ENCODE peak calls at places on chromosomes 1 and 21, in seven cellular contexts. One of them, this sample, is unnamed.

GRCh38 chr1:212235848-212236247 is 49.4 kb upstream of the PPP2R5A start:
- DNase-seq in MM.1S: no peak
- DNase-seq in NCI-H1105 treated with DMSO at 0.1 percent for 48 hours: no peak
- DNase-seq in cardiac fibroblast: no peak
- DNase-seq in NCI-H146: no peak
- DNase-seq in NCI-H1436: no peak
- DNase-seq in H1: no peak
- DNase-seq in this sample: no peak

GRCh38 chr21:36379236-36379635 is 6.0 kb upstream of the CHAF1B start:
- DNase-seq in MM.1S: no peak
- DNase-seq in NCI-H1105 treated with DMSO at 0.1 percent for 48 hours: no peak
- DNase-seq in cardiac fibroblast: no peak
- DNase-seq in NCI-H146: no peak
- DNase-seq in NCI-H1436: no peak
- DNase-seq in H1: no peak
- DNase-seq in this sample: no peak

GRCh38 chr1:61392417-61393242 is 310.3 kb downstream of the NFIA start:
- DNase-seq in MM.1S: no peak
- DNase-seq in NCI-H1105 treated with DMSO at 0.1 percent for 48 hours: no peak
- DNase-seq in cardiac fibroblast: no peak
- DNase-seq in NCI-H146: peak
- DNase-seq in NCI-H1436: no peak
- DNase-seq in H1: no peak
- DNase-seq in this sample: no peak

GRCh38 chr1:224381880-224382548 is 25.3 kb downstream of the CNIH4 start:
- DNase-seq in MM.1S: no peak
- DNase-seq in NCI-H1105 treated with DMSO at 0.1 percent for 48 hours: no peak
- DNase-seq in cardiac fibroblast: no peak
- DNase-seq in NCI-H146: no peak
- DNase-seq in NCI-H1436: no peak
- DNase-seq in H1: no peak
- DNase-seq in this sample: no peak

GRCh38 chr21:29215709-29216108 is 83.0 kb upstream of the BACH1 start:
- DNase-seq in MM.1S: no peak
- DNase-seq in NCI-H1105 treated with DMSO at 0.1 percent for 48 hours: no peak
- DNase-seq in cardiac fibroblast: peak
- DNase-seq in NCI-H146: no peak
- DNase-seq in NCI-H1436: no peak
- DNase-seq in H1: no peak
- DNase-seq in this sample: peak

GRCh38 chr1:212858461-212859265 is 588 bp downstream of the FLVCR1 start:
- DNase-seq in MM.1S: peak
- DNase-seq in NCI-H1105 treated with DMSO at 0.1 percent for 48 hours: peak
- DNase-seq in cardiac fibroblast: peak
- DNase-seq in NCI-H146: peak
- DNase-seq in NCI-H1436: no peak
- DNase-seq in H1: no peak
- DNase-seq in this sample: peak

GRCh38 chr1:2344744-2345296 is 46.5 kb downstream of the MORN1 start:
- DNase-seq in MM.1S: no peak
- DNase-seq in NCI-H1105 treated with DMSO at 0.1 percent for 48 hours: no peak
- DNase-seq in cardiac fibroblast: no peak
- DNase-seq in NCI-H146: no peak
- DNase-seq in NCI-H1436: no peak
- DNase-seq in H1: no peak
- DNase-seq in this sample: no peak

GRCh38 chr1:59560807-59561450 is 253.8 kb upstream of the HOOK1 start:
- DNase-seq in MM.1S: no peak
- DNase-seq in NCI-H1105 treated with DMSO at 0.1 percent for 48 hours: no peak
- DNase-seq in cardiac fibroblast: no peak
- DNase-seq in NCI-H146: no peak
- DNase-seq in NCI-H1436: no peak
- DNase-seq in H1: no peak
- DNase-seq in this sample: no peak

GRCh38 chr1:93448983-93449805 is 1.3 kb downstream of the FNBP1L start:
- DNase-seq in MM.1S: no peak
- DNase-seq in NCI-H1105 treated with DMSO at 0.1 percent for 48 hours: peak
- DNase-seq in cardiac fibroblast: peak
- DNase-seq in NCI-H146: peak
- DNase-seq in NCI-H1436: peak
- DNase-seq in H1: peak
- DNase-seq in this sample: peak

GRCh38 chr1:37274896-37275631 is 199.3 kb upstream of the ZC3H12A start:
- DNase-seq in MM.1S: no peak
- DNase-seq in NCI-H1105 treated with DMSO at 0.1 percent for 48 hours: no peak
- DNase-seq in cardiac fibroblast: no peak
- DNase-seq in NCI-H146: peak
- DNase-seq in NCI-H1436: peak
- DNase-seq in H1: no peak
- DNase-seq in this sample: no peak

GRCh38 chr1:1430114-1430982 is 5.1 kb upstream of the VWA1 start:
- DNase-seq in MM.1S: no peak
- DNase-seq in NCI-H1105 treated with DMSO at 0.1 percent for 48 hours: no peak
- DNase-seq in cardiac fibroblast: peak
- DNase-seq in NCI-H146: no peak
- DNase-seq in NCI-H1436: no peak
- DNase-seq in H1: peak
- DNase-seq in this sample: peak

GRCh38 chr1:11521605-11522399 is 42.8 kb downstream of the DISP3 start:
- DNase-seq in MM.1S: no peak
- DNase-seq in NCI-H1105 treated with DMSO at 0.1 percent for 48 hours: no peak
- DNase-seq in cardiac fibroblast: no peak
- DNase-seq in NCI-H146: no peak
- DNase-seq in NCI-H1436: no peak
- DNase-seq in H1: no peak
- DNase-seq in this sample: no peak

GRCh38 chr1:159197767-159198557 is 6.7 kb upstream of the ACKR1 start:
- DNase-seq in MM.1S: peak
- DNase-seq in NCI-H1105 treated with DMSO at 0.1 percent for 48 hours: peak
- DNase-seq in cardiac fibroblast: peak
- DNase-seq in NCI-H146: peak
- DNase-seq in NCI-H1436: peak
- DNase-seq in H1: peak
- DNase-seq in this sample: peak

GRCh38 chr1:7177438-7178126 is 392.3 kb downstream of the CAMTA1 start:
- DNase-seq in MM.1S: no peak
- DNase-seq in NCI-H1105 treated with DMSO at 0.1 percent for 48 hours: no peak
- DNase-seq in cardiac fibroblast: no peak
- DNase-seq in NCI-H146: no peak
- DNase-seq in NCI-H1436: no peak
- DNase-seq in H1: no peak
- DNase-seq in this sample: no peak

GRCh38 chr1:26789953-26790352 is 2.2 kb downstream of the PIGV start:
- DNase-seq in MM.1S: no peak
- DNase-seq in NCI-H1105 treated with DMSO at 0.1 percent for 48 hours: no peak
- DNase-seq in cardiac fibroblast: no peak
- DNase-seq in NCI-H146: peak
- DNase-seq in NCI-H1436: no peak
- DNase-seq in H1: no peak
- DNase-seq in this sample: no peak

GRCh38 chr1:82818596-82818995 is 1017.9 kb downstream of the ADGRL2 start:
- DNase-seq in MM.1S: no peak
- DNase-seq in NCI-H1105 treated with DMSO at 0.1 percent for 48 hours: peak
- DNase-seq in cardiac fibroblast: no peak
- DNase-seq in NCI-H146: peak
- DNase-seq in NCI-H1436: no peak
- DNase-seq in H1: no peak
- DNase-seq in this sample: no peak

GRCh38 chr1:202625416-202626360 is 84.6 kb downstream of the SYT2 start:
- DNase-seq in MM.1S: peak
- DNase-seq in NCI-H1105 treated with DMSO at 0.1 percent for 48 hours: peak
- DNase-seq in cardiac fibroblast: peak
- DNase-seq in NCI-H146: peak
- DNase-seq in NCI-H1436: peak
- DNase-seq in H1: peak
- DNase-seq in this sample: peak

GRCh38 chr1:2322593-2323295 is 68.6 kb downstream of the MORN1 start:
- DNase-seq in MM.1S: no peak
- DNase-seq in NCI-H1105 treated with DMSO at 0.1 percent for 48 hours: peak
- DNase-seq in cardiac fibroblast: no peak
- DNase-seq in NCI-H146: no peak
- DNase-seq in NCI-H1436: no peak
- DNase-seq in H1: no peak
- DNase-seq in this sample: no peak

GRCh38 chr1:224430511-224431113 is 4.0 kb downstream of the WDR26 start:
- DNase-seq in MM.1S: peak
- DNase-seq in NCI-H1105 treated with DMSO at 0.1 percent for 48 hours: no peak
- DNase-seq in cardiac fibroblast: peak
- DNase-seq in NCI-H146: no peak
- DNase-seq in NCI-H1436: no peak
- DNase-seq in H1: no peak
- DNase-seq in this sample: peak

GRCh38 chr1:32305310-32305709 is 13.4 kb downstream of the HDAC1 start:
- DNase-seq in MM.1S: no peak
- DNase-seq in NCI-H1105 treated with DMSO at 0.1 percent for 48 hours: no peak
- DNase-seq in cardiac fibroblast: no peak
- DNase-seq in NCI-H146: no peak
- DNase-seq in NCI-H1436: no peak
- DNase-seq in H1: no peak
- DNase-seq in this sample: no peak

GRCh38 chr1:227730630-227731151 is 4.4 kb downstream of the JMJD4 start:
- DNase-seq in MM.1S: no peak
- DNase-seq in NCI-H1105 treated with DMSO at 0.1 percent for 48 hours: no peak
- DNase-seq in cardiac fibroblast: no peak
- DNase-seq in NCI-H146: no peak
- DNase-seq in NCI-H1436: no peak
- DNase-seq in H1: no peak
- DNase-seq in this sample: no peak

GRCh38 chr1:161185732-161186311 is 8.5 kb upstream of the B4GALT3 start:
- DNase-seq in MM.1S: peak
- DNase-seq in NCI-H1105 treated with DMSO at 0.1 percent for 48 hours: no peak
- DNase-seq in cardiac fibroblast: no peak
- DNase-seq in NCI-H146: no peak
- DNase-seq in NCI-H1436: no peak
- DNase-seq in H1: no peak
- DNase-seq in this sample: no peak

GRCh38 chr1:150970818-150971582 is 3.6 kb downstream of the CERS2 start:
- DNase-seq in MM.1S: no peak
- DNase-seq in NCI-H1105 treated with DMSO at 0.1 percent for 48 hours: no peak
- DNase-seq in cardiac fibroblast: peak
- DNase-seq in NCI-H146: no peak
- DNase-seq in NCI-H1436: no peak
- DNase-seq in H1: no peak
- DNase-seq in this sample: peak

GRCh38 chr1:95396557-95396956 is 162.5 kb downstream of the RWDD3 start:
- DNase-seq in MM.1S: no peak
- DNase-seq in NCI-H1105 treated with DMSO at 0.1 percent for 48 hours: no peak
- DNase-seq in cardiac fibroblast: no peak
- DNase-seq in NCI-H146: no peak
- DNase-seq in NCI-H1436: no peak
- DNase-seq in H1: no peak
- DNase-seq in this sample: no peak

GRCh38 chr1:97332716-97333115 is 588.1 kb downstream of the DPYD start:
- DNase-seq in MM.1S: no peak
- DNase-seq in NCI-H1105 treated with DMSO at 0.1 percent for 48 hours: no peak
- DNase-seq in cardiac fibroblast: peak
- DNase-seq in NCI-H146: no peak
- DNase-seq in NCI-H1436: no peak
- DNase-seq in H1: no peak
- DNase-seq in this sample: peak

GRCh38 chr21:31294691-31295090 is 49.4 kb downstream of the TIAM1 start:
- DNase-seq in MM.1S: no peak
- DNase-seq in NCI-H1105 treated with DMSO at 0.1 percent for 48 hours: no peak
- DNase-seq in cardiac fibroblast: no peak
- DNase-seq in NCI-H146: no peak
- DNase-seq in NCI-H1436: no peak
- DNase-seq in H1: no peak
- DNase-seq in this sample: no peak

GRCh38 chr1:224080082-224080774 is 33.7 kb upstream of the FBXO28 start:
- DNase-seq in MM.1S: no peak
- DNase-seq in NCI-H1105 treated with DMSO at 0.1 percent for 48 hours: no peak
- DNase-seq in cardiac fibroblast: peak
- DNase-seq in NCI-H146: no peak
- DNase-seq in NCI-H1436: no peak
- DNase-seq in H1: no peak
- DNase-seq in this sample: peak

GRCh38 chr21:44086636-44087425 is 20.4 kb upstream of the PWP2 start:
- DNase-seq in MM.1S: no peak
- DNase-seq in NCI-H1105 treated with DMSO at 0.1 percent for 48 hours: no peak
- DNase-seq in cardiac fibroblast: no peak
- DNase-seq in NCI-H146: no peak
- DNase-seq in NCI-H1436: no peak
- DNase-seq in H1: peak
- DNase-seq in this sample: no peak

GRCh38 chr1:29290414-29290980 is 54.2 kb downstream of the PTPRU start:
- DNase-seq in MM.1S: no peak
- DNase-seq in NCI-H1105 treated with DMSO at 0.1 percent for 48 hours: no peak
- DNase-seq in cardiac fibroblast: peak
- DNase-seq in NCI-H146: no peak
- DNase-seq in NCI-H1436: no peak
- DNase-seq in H1: no peak
- DNase-seq in this sample: no peak